ENCODE peak calls at places on chromosomes 3 and 15, in six cellular contexts. G is cardiac muscle cell; U is CD8-positive, alpha-beta T cell; A is neural progenitor cell; E is left ventricle myocardium inferior; H is nucleus accumbens. I is an unnamed sample.

GRCh38 chr3:48128779-48129178 is 59.4 kb downstream of the CDC25A start:
- DNase-seq in G (no peak), U (no peak), A (no peak), E (no peak), H (no peak), I (no peak)

GRCh38 chr3:57646723-57647122 is 46.2 kb downstream of the DENND6A start:
- DNase-seq in G (peak; percentile 15), U (no peak), A (no peak), E (no peak), H (no peak), I (peak; percentile 14)

GRCh38 chr3:195226900-195227447 is 44.0 kb downstream of the XXYLT1 start:
- DNase-seq in G (peak; percentile 33), U (no peak), A (peak; percentile 48), E (no peak), H (no peak), I (no peak)

GRCh38 chr3:152444029-152444641 is 175.4 kb downstream of the MBNL1 start:
- DNase-seq in G (peak; percentile 63), U (no peak), A (peak; percentile 28), E (no peak), H (no peak), I (peak; percentile 47)

GRCh38 chr15:37921527-37922385 is 12.7 kb upstream of the TMCO5A start:
- DNase-seq in G (no peak), U (no peak), A (no peak), E (no peak), H (no peak), I (peak; percentile 13)

GRCh38 chr15:73322665-73323373 is 45.9 kb downstream of the HCN4 start:
- DNase-seq in G (no peak), U (no peak), A (no peak), E (no peak), H (no peak), I (no peak)

GRCh38 chr15:100180921-100181320 is 160.9 kb downstream of the ADAMTS17 start:
- DNase-seq in G (no peak), U (no peak), A (no peak), E (no peak), H (no peak), I (no peak)

GRCh38 chr15:77295446-77295845 is 124.5 kb downstream of the PEAK1 start:
- DNase-seq in G (no peak), U (no peak), A (no peak), E (no peak), H (no peak), I (no peak)

GRCh38 chr3:88142094-88142624 is 7.6 kb upstream of the C3orf38 start:
- DNase-seq in G (no peak), U (no peak), A (no peak), E (no peak), H (no peak), I (no peak)

GRCh38 chr3:134267996-134268395 is 17.3 kb upstream of the RYK start:
- DNase-seq in G (no peak), U (no peak), A (no peak), E (no peak), H (no peak), I (no peak)

GRCh38 chr3:97291901-97292300 is 472.7 kb upstream of the ARL6 start:
- DNase-seq in G (no peak), U (no peak), A (no peak), E (no peak), H (no peak), I (no peak)

GRCh38 chr3:128167646-128167972 is 14.3 kb downstream of the EEFSEC start:
- DNase-seq in G (no peak), U (no peak), A (no peak), E (no peak), H (no peak), I (no peak)

GRCh38 chr3:78659386-78659987 is 1108.3 kb downstream of the ROBO1 start:
- DNase-seq in G (peak; percentile 57), U (no peak), A (peak; percentile 53), E (no peak), H (no peak), I (peak; percentile 67)

GRCh38 chr3:188229726-188230125 is 75.8 kb downstream of the LPP start:
- DNase-seq in G (no peak), U (no peak), A (no peak), E (no peak), H (no peak), I (no peak)